ENCODE peak calls at places on chromosomes 16 and 17, in four cellular contexts. G is H1, K is GM12878, P is HepG2. F is an unnamed sample.

GRCh38 chr17:57874434-57875108 is 24.7 kb upstream of the MRPS23 start:
- DNase-seq in K (no peak), G (peak; percentile 64), P (no peak), F (no peak)

GRCh38 chr17:78378225-78379133 is at the start of gene PGS1:
- DNase-seq in G (no peak), P (no peak), K (no peak), F (peak; percentile 85)

GRCh38 chr16:59688006-59688405 is 953.9 kb upstream of the GOT2 start:
- DNase-seq in K (no peak), G (peak; percentile 3), P (no peak), F (no peak)

GRCh38 chr16:59887856-59888255 is 1153.7 kb upstream of the GOT2 start:
- DNase-seq in K (no peak), P (no peak), G (no peak), F (no peak)

GRCh38 chr16:48936811-48937210 is 326.8 kb upstream of the N4BP1 start:
- DNase-seq in K (no peak), G (no peak), P (no peak), F (no peak)

GRCh38 chr17:66474810-66475497 is 172.5 kb downstream of the PRKCA start:
- DNase-seq in G (no peak), K (no peak), P (peak; percentile 56), F (no peak)

GRCh38 chr17:50817142-50817751 is 18.1 kb upstream of the WFIKKN2 start:
- DNase-seq in G (no peak), K (no peak), P (no peak), F (peak; percentile 79)

GRCh38 chr17:64615025-64615677 is 47.0 kb downstream of the SMURF2 start:
- DNase-seq in G (no peak), K (no peak), P (no peak), F (no peak)

GRCh38 chr17:78289802-78290363 is 58.5 kb downstream of the TMEM235 start:
- DNase-seq in P (peak; percentile 71), K (peak; percentile 30), G (peak; percentile 75), F (peak; percentile 87)

GRCh38 chr17:80782536-80783427 is 208.9 kb upstream of the CHMP6 start:
- DNase-seq in P (no peak), K (no peak), G (no peak), F (no peak)

GRCh38 chr16:70430667-70431536 is 8.0 kb downstream of the ST3GAL2 start:
- DNase-seq in P (peak; percentile 48), K (peak; percentile 99), G (no peak), F (no peak)

GRCh38 chr16:85969591-85969990 is 70.6 kb downstream of the IRF8 start:
- DNase-seq in G (no peak), P (no peak), K (no peak), F (no peak)

GRCh38 chr17:31448467-31449077 is 57.1 kb downstream of the RAB11FIP4 start:
- DNase-seq in P (no peak), K (no peak), G (no peak), F (peak; percentile 14)

GRCh38 chr17:16398270-16399267 is 16.8 kb upstream of the TRPV2 start:
- DNase-seq in G (no peak), P (peak; percentile 79), K (peak; percentile 35), F (no peak)

GRCh38 chr16:13289515-13289914 is 388.1 kb downstream of the SHISA9 start:
- DNase-seq in P (no peak), K (peak; percentile 17), G (no peak), F (no peak)

GRCh38 chr17:1231456-1231855 is 38.8 kb upstream of the BHLHA9 start:
- DNase-seq in K (no peak), G (no peak), P (no peak), F (no peak)

GRCh38 chr17:47323382-47324223 is at the start of gene EFCAB13:
- DNase-seq in G (peak; percentile 85), K (peak; percentile 54), P (peak; percentile 84), F (peak; percentile 89)

GRCh38 chr16:15498427-15499175 is 64.2 kb downstream of the BMERB1 start:
- DNase-seq in K (no peak), P (no peak), G (no peak), F (no peak)

GRCh38 chr17:9987779-9988585 is 82.9 kb upstream of the RCVRN start:
- DNase-seq in G (no peak), K (no peak), P (peak; percentile 18), F (peak; percentile 69)

GRCh38 chr16:77435240-77435819 is 496 bp upstream of the ADAMTS18 start:
- DNase-seq in K (no peak), G (no peak), P (no peak), F (no peak)

GRCh38 chr16:72467157-72467759 is 295.3 kb upstream of the PMFBP1 start:
- DNase-seq in G (no peak), K (no peak), P (peak; percentile 69), F (peak; percentile 31)

GRCh38 chr17:21129023-21129681 is 2.4 kb downstream of the DHRS7B start:
- DNase-seq in P (peak; percentile 22), K (no peak), G (no peak), F (no peak)

GRCh38 chr16:16045879-16046278 is 96.5 kb downstream of the ABCC1 start:
- DNase-seq in P (no peak), G (no peak), K (no peak), F (peak; percentile 30)

GRCh38 chr16:72829846-72830620 is 217.9 kb downstream of the ZFHX3 start:
- DNase-seq in G (no peak), K (no peak), P (no peak), F (no peak)

GRCh38 chr17:71633391-71633849 is 487.4 kb upstream of the SOX9 start:
- DNase-seq in P (no peak), K (no peak), G (no peak), F (no peak)

GRCh38 chr17:7308625-7309433 is 1.4 kb downstream of the EIF5A start:
- DNase-seq in K (peak; percentile 67), P (peak; percentile 79), G (no peak), F (peak; percentile 58)

GRCh38 chr16:87765473-87765775 is 362 bp downstream of the KLHDC4 start:
- DNase-seq in G (no peak), P (no peak), K (no peak), F (peak; percentile 37)

GRCh38 chr17:46273541-46274236 is 21.2 kb upstream of the LRRC37A start:
- DNase-seq in P (no peak), K (no peak), G (no peak), F (no peak)

GRCh38 chr16:30956601-30957455 is 726 bp upstream of the SETD1A start:
- DNase-seq in K (no peak), G (no peak), P (peak; percentile 92), F (peak; percentile 94)

GRCh38 chr17:39963826-39964225 is 1.0 kb downstream of the GSDMA start:
- DNase-seq in P (no peak), K (no peak), G (no peak), F (no peak)

GRCh38 chr16:1466968-1467521 is 7.8 kb downstream of the CLCN7 start:
- DNase-seq in K (no peak), P (no peak), G (no peak), F (no peak)

GRCh38 chr17:42485680-42486079 is 27.0 kb downstream of the ATP6V0A1 start:
- DNase-seq in G (no peak), K (no peak), P (no peak), F (no peak)

DNA sequence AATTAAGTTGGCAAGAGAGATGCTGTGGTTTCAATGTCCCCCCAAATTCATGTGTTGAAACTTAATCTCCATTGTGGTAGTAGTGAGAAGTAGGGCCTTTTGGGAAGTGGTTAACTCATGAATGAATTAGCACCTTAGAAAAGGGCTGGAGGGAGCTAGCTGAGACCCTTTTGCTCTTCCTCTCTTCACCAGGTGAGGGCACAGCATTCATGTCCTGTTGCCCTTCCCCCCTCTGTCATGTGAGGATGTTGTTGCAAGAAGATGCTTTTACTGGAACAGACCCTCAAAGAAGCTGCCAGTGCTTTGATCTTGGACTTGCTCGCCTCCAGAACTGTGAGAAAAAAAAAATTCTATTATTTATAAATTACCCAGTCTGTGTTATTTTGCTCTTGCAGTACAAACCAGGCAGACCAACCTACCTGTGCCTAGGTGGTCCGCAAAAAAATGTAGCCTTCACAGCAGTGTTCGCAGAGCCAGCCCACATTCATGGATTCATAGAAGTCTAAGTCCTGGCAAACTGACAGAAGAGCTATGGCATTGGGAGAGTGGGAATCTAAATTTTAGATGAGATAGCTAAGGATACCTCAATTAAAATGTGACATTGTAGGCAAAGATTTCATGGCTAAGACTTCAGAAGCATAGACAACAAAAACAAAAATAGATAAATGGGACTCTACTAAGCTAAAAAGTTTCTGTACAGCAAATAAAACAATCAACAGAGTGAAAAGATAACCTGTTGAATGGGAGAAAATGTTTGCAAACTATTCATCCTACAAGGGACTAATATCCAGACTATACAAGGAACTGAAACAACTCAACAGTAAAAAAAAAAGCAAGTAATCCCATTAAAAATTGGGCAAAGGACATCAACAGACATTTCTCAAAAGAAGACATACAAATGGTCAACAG is 32.0 kb upstream of the ABCA5 start:
- DNase-seq in G (peak; percentile 21), P (peak; percentile 44), K (peak; percentile 4), F (no peak)
- TF ChIP-seq SUZ12 in G (no peak), P (no peak), K (no peak), F (no peak)

GRCh38 chr17:59154721-59155438 is at the start of gene SKA2:
- DNase-seq in K (peak; percentile 100), G (peak; percentile 99), P (no peak), F (peak; percentile 91)
- TF ChIP-seq SP1 in K (peak; percentile 98), G (peak; percentile 100), P (peak; percentile 93), F (peak; percentile 88)

DNA sequence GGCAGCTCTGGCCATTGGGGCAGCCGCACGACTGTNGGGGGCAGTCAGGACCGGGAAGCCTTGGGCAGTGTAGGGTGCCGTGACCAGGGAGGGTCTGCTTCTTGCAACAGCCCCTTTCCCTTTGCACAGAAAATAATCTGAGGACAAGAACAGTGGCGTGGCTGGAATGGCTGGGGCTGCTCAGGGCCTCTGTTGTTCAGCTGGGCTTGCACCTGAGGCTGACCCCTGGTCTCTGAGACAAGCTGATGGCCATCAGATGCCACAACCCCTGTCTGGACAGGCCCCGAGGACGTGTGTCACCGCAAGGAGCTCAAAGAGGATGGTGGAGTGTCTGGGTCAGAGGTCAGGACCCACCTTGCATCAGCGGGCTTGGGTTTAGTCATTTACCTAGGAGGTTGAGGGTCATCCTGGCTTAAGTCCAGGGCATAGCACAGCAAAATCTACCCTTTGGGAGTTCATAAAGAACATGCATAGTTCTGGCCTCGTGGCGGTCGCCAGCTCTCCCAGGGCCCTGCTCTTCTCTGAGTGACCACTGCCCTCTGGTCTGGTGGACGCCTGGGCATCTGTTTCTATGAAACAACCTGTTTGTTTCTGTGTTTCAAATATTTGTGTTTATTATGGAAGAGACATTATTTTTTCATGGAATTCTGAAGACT is 47.0 kb downstream of the METRNL start:
- DNase-seq in K (no peak), P (no peak), G (no peak), F (no peak)
- TF ChIP-seq SUZ12 in K (no peak), P (no peak), G (no peak), F (no peak)

GRCh38 chr16:21057875-21058274 is 92.8 kb downstream of the DNAH3 start:
- DNase-seq in P (no peak), K (no peak), G (no peak), F (no peak)
- TF ChIP-seq SP1 in P (no peak), K (no peak), G (no peak), F (no peak)